ENCODE peak calls at places on chromosomes 11 and 22, in ten cellular contexts. H is AG04450, Q is heart right ventricle, J is neural crest cell, R is NCI-H1105, W is NB4, I is Calu3, V is GM03348, S is NCI-H2081, D is T-helper 9 cell. Y is an unnamed sample.

GRCh38 chr11:2128102-2128511 is 11.1 kb downstream of the IGF2 start:
- DNase-seq in I (no peak), Q (no peak), H (no peak), J (no peak), D (no peak), W (no peak), V (no peak), R (no peak), S (no peak), Y (no peak)

GRCh38 chr11:36057372-36058045 is 113.6 kb downstream of the LDLRAD3 start:
- DNase-seq in R (no peak), V (no peak), W (no peak), S (no peak), J (no peak), D (no peak), H (no peak), I (no peak), Q (peak; percentile 41), Y (no peak)

GRCh38 chr11:116960916-116961315 is 123.5 kb upstream of the APOA1 start:
- DNase-seq in D (no peak), S (no peak), R (no peak), W (no peak), J (no peak), H (no peak), V (peak; percentile 67), Q (no peak), I (no peak), Y (no peak)

GRCh38 chr22:29702025-29702930 is 17.5 kb upstream of the CABP7 start:
- DNase-seq in W (no peak), Q (no peak), S (peak; percentile 63), H (no peak), I (peak; percentile 29), D (no peak), V (peak; percentile 45), J (no peak), R (no peak), Y (no peak)

GRCh38 chr22:39349506-39349966 is 255 bp upstream of the SYNGR1 start:
- DNase-seq in S (peak; percentile 12), J (peak; percentile 44), Q (peak; percentile 30), R (peak; percentile 43), I (peak; percentile 52), V (peak; percentile 93), H (no peak), W (no peak), D (no peak), Y (no peak)

GRCh38 chr11:122044086-122044485 is 71.9 kb downstream of the BLID start:
- DNase-seq in V (no peak), H (no peak), W (no peak), Q (no peak), R (no peak), S (no peak), D (no peak), J (no peak), I (no peak), Y (no peak)

GRCh38 chr11:65788801-65789200 is 1.9 kb downstream of the OVOL1 start:
- DNase-seq in D (no peak), I (no peak), S (no peak), W (no peak), J (no peak), H (no peak), R (no peak), V (no peak), Q (no peak), Y (no peak)

GRCh38 chr11:41659990-41660389 is 200.5 kb upstream of the LRRC4C start:
- DNase-seq in H (no peak), J (no peak), Q (no peak), V (no peak), W (no peak), I (no peak), R (peak; percentile 75), D (no peak), S (peak; percentile 93), Y (no peak)

GRCh38 chr22:30609260-30610185 is 2.5 kb downstream of the TCN2 start:
- DNase-seq in Q (peak; percentile 59), W (peak; percentile 93), V (peak; percentile 90), I (peak; percentile 52), S (no peak), R (no peak), H (peak; percentile 55), J (no peak), D (no peak), Y (peak; percentile 77)

GRCh38 chr11:80109031-80109430 is 668.2 kb upstream of the TENM4 start:
- DNase-seq in H (no peak), I (no peak), R (no peak), S (no peak), J (no peak), Q (no peak), V (no peak), W (no peak), D (no peak), Y (no peak)

GRCh38 chr11:67302571-67303131 is 679 bp upstream of the SSH3 start:
- DNase-seq in Q (no peak), S (peak; percentile 23), J (no peak), I (peak; percentile 60), V (peak; percentile 28), D (no peak), W (peak; percentile 72), H (no peak), R (no peak), Y (peak; percentile 73)

GRCh38 chr11:122617297-122617696 is 38.2 kb upstream of the UBASH3B start:
- DNase-seq in S (no peak), R (no peak), Q (no peak), J (no peak), D (no peak), V (no peak), I (no peak), H (no peak), W (no peak), Y (no peak)

GRCh38 chr11:48050304-48050703 is 69.9 kb downstream of the PTPRJ start:
- DNase-seq in D (no peak), W (peak; percentile 55), Q (no peak), I (no peak), H (no peak), V (no peak), S (no peak), J (no peak), R (no peak), Y (peak; percentile 58)

GRCh38 chr22:44147821-44148574 is 32.7 kb upstream of the PARVG start:
- DNase-seq in S (no peak), Q (no peak), W (no peak), H (no peak), J (no peak), D (no peak), R (no peak), V (peak; percentile 30), I (no peak), Y (no peak)

GRCh38 chr11:2975594-2975993 is 16.5 kb downstream of the NAP1L4 start:
- DNase-seq in V (peak; percentile 36), R (no peak), S (peak; percentile 13), D (no peak), J (no peak), W (peak; percentile 60), H (no peak), Q (peak; percentile 20), I (peak; percentile 19), Y (no peak)

Y was measured in GF-D8.